ENCODE peak calls at places on chromosome 11, in four cellular contexts. C is non-pigmented ciliary epithelial cell, B is foreskin keratinocyte, I is AG04450. R is an unnamed sample.

GRCh38 chr11:71433648-71434450 is 14.3 kb downstream of the DHCR7 start:
- DNase-seq in B (no peak), C (no peak), I (no peak), R (no peak)

GRCh38 chr11:68889948-68890446 is 13.6 kb downstream of the MRPL21 start:
- DNase-seq in B (no peak), C (peak; percentile 50), I (peak; percentile 27), R (no peak)

GRCh38 chr11:830295-831131 is 2.2 kb upstream of the CD151 start:
- DNase-seq in C (no peak), B (peak; percentile 61), I (no peak), R (no peak)

GRCh38 chr11:88152381-88152780 is 22.9 kb downstream of the RAB38 start:
- DNase-seq in B (peak; percentile 15), C (no peak), I (no peak), R (no peak)

GRCh38 chr11:79196950-79197349 is 243.9 kb downstream of the TENM4 start:
- DNase-seq in B (peak; percentile 86), I (no peak), C (no peak), R (no peak)

GRCh38 chr11:130001491-130002351 is 914 bp downstream of the PRDM10 start:
- DNase-seq in I (no peak), B (peak; percentile 33), C (no peak), R (no peak)

GRCh38 chr11:79950172-79950571 is 509.3 kb upstream of the TENM4 start:
- DNase-seq in I (no peak), B (no peak), C (no peak), R (no peak)

GRCh38 chr11:8686325-8686724 is 3.7 kb downstream of the RPL27A start:
- DNase-seq in C (no peak), I (no peak), B (no peak), R (no peak)

GRCh38 chr11:103110406-103110805 is 1.2 kb downstream of the DYNC2H1 start:
- DNase-seq in C (no peak), I (no peak), B (peak; percentile 37), R (peak; percentile 21)

GRCh38 chr11:110518809-110519514 is 89.2 kb downstream of the FDX1 start:
- DNase-seq in B (no peak), C (no peak), I (no peak), R (no peak)

GRCh38 chr11:1878134-1879031 is 13.3 kb downstream of the PRR33 start:
- DNase-seq in I (no peak), B (no peak), C (no peak), R (no peak)

GRCh38 chr11:33040127-33040861 is 922 bp downstream of the TCP11L1 start:
- DNase-seq in I (no peak), C (no peak), B (peak; percentile 84), R (no peak)

GRCh38 chr11:36130401-36130800 is 158.8 kb downstream of the COMMD9 start:
- DNase-seq in B (no peak), C (no peak), I (peak; percentile 24), R (peak; percentile 64)

GRCh38 chr11:80118071-80118470 is 677.2 kb upstream of the TENM4 start:
- DNase-seq in I (no peak), C (no peak), B (peak; percentile 46), R (no peak)

GRCh38 chr11:3123761-3124733 is 41.1 kb downstream of the OSBPL5 start:
- DNase-seq in B (peak; percentile 91), I (peak; percentile 88), C (peak; percentile 69), R (peak; percentile 97)

GRCh38 chr11:13013054-13013488 is 4.0 kb downstream of the RASSF10 start:
- DNase-seq in I (no peak), C (no peak), B (no peak), R (no peak)

GRCh38 chr11:45341379-45341778 is 55.2 kb upstream of the SYT13 start:
- DNase-seq in I (no peak), B (no peak), C (no peak), R (no peak)

GRCh38 chr11:114617157-114618124 is 21.9 kb upstream of the NXPE4 start:
- DNase-seq in I (no peak), B (no peak), C (no peak), R (no peak)

GRCh38 chr11:74471037-74471436 is 3.7 kb upstream of the KCNE3 start:
- DNase-seq in B (no peak), C (no peak), I (no peak), R (no peak)

GRCh38 chr11:116507849-116508695 is 264.7 kb downstream of the BUD13 start:
- DNase-seq in C (no peak), I (no peak), B (no peak), R (no peak)

GRCh38 chr11:79152511-79152910 is 288.3 kb downstream of the TENM4 start:
- DNase-seq in C (no peak), B (no peak), I (no peak), R (no peak)

GRCh38 chr11:106986261-106986660 is 32.0 kb downstream of the GUCY1A2 start:
- DNase-seq in B (peak; percentile 41), C (peak; percentile 19), I (no peak), R (no peak)

GRCh38 chr11:58592760-58593472 is 14.1 kb downstream of the ZFP91 start:
- DNase-seq in C (no peak), B (peak; percentile 15), I (no peak), R (no peak)

GRCh38 chr11:121479355-121479754 is 26.6 kb upstream of the SORL1-AS1 start:
- DNase-seq in C (no peak), I (no peak), B (no peak), R (no peak)

GRCh38 chr11:119573858-119574257 is 150.9 kb upstream of the THY1 start:
- DNase-seq in B (no peak), C (no peak), I (no peak), R (no peak)

GRCh38 chr11:73759520-73760065 is 1.3 kb downstream of the RAB6A start:
- DNase-seq in B (no peak), I (no peak), C (no peak), R (no peak)

R was measured in HT1080.